ENCODE peak calls at places on chromosomes 2 and 18, in ten cellular contexts. L is NCI-H524; O is osteocyte; V is RCC 7860; N is stimulated activated CD4-positive, alpha-beta T cell treated with anti-CD3 and anti-CD28 coated beads, Interleukin-1b, Interleukin-23, amount 100 ng/mL, for 4 hours; W is effector memory CD8-positive, alpha-beta T cell; I is colonic mucosa; G is brain microvascular endothelial cell; Z is A549; T is CD4-positive, alpha-beta memory T cell. P is an unnamed sample.

GRCh38 chr2:55947759-55948158 is 24.2 kb upstream of the EFEMP1 start:
- DNase-seq in L (no peak), O (no peak), V (no peak), N (no peak), W (no peak), I (no peak), G (no peak), Z (no peak), T (no peak), P (no peak)

GRCh38 chr2:105005601-105006000 is 32.3 kb upstream of the MRPS9 start:
- DNase-seq in L (no peak), O (no peak), V (no peak), N (no peak), W (no peak), I (no peak), G (no peak), Z (no peak), T (no peak), P (no peak)

GRCh38 chr2:88733155-88733902 is 41.9 kb downstream of the RPIA start:
- DNase-seq in L (no peak), O (no peak), V (no peak), N (no peak), W (no peak), I (no peak), G (no peak), Z (no peak), T (no peak), P (no peak)

GRCh38 chr2:236981710-236982485 is 103.8 kb upstream of the COPS8 start:
- DNase-seq in L (no peak), O (peak), V (no peak), N (no peak), W (no peak), I (no peak), G (no peak), Z (no peak), T (no peak), P (no peak)

GRCh38 chr18:47262397-47263196 is 11.1 kb upstream of the SKOR2 start:
- DNase-seq in L (no peak), O (no peak), V (no peak), N (no peak), W (no peak), I (no peak), G (no peak), Z (no peak), T (no peak), P (no peak)

GRCh38 chr2:237139123-237139675 is 53.5 kb downstream of the COPS8 start:
- DNase-seq in L (no peak), O (peak), V (no peak), N (no peak), W (no peak), I (no peak), G (no peak), Z (no peak), T (no peak), P (no peak)

GRCh38 chr2:218711550-218711929 is 905 bp downstream of the TTLL4 start:
- DNase-seq in L (no peak), O (no peak), V (peak), N (no peak), W (no peak), I (no peak), G (no peak), Z (no peak), T (no peak), P (no peak)

GRCh38 chr2:66506265-66506664 is 71.3 kb downstream of the MEIS1 start:
- DNase-seq in L (no peak), O (no peak), V (no peak), N (no peak), W (no peak), I (no peak), G (no peak), Z (no peak), T (no peak), P (no peak)

GRCh38 chr2:172976076-172976579 is 99.5 kb upstream of the MAP3K20 start:
- DNase-seq in L (no peak), O (no peak), V (no peak), N (no peak), W (no peak), I (no peak), G (no peak), Z (no peak), T (no peak), P (no peak)

GRCh38 chr2:15895615-15896500 is 44.5 kb upstream of the MYCN start:
- DNase-seq in L (no peak), O (no peak), V (no peak), N (no peak), W (no peak), I (no peak), G (no peak), Z (no peak), T (no peak), P (no peak)

GRCh38 chr2:227818569-227819397 is 5.1 kb downstream of the CCL20 start:
- DNase-seq in L (no peak), O (no peak), V (no peak), N (no peak), W (no peak), I (peak), G (peak), Z (peak), T (no peak), P (no peak)

GRCh38 chr2:6372317-6372903 is 493.3 kb downstream of the CMPK2 start:
- DNase-seq in L (no peak), O (no peak), V (peak), N (no peak), W (no peak), I (peak), G (peak), Z (peak), T (no peak), P (peak)

GRCh38 chr18:76328145-76328544 is 166.9 kb downstream of the ZNF516 start:
- DNase-seq in L (no peak), O (no peak), V (no peak), N (no peak), W (no peak), I (no peak), G (no peak), Z (no peak), T (no peak), P (no peak)

GRCh38 chr2:96580771-96581170 is 44.2 kb downstream of the ARID5A start:
- DNase-seq in L (no peak), O (no peak), V (peak), N (no peak), W (no peak), I (no peak), G (no peak), Z (peak), T (no peak), P (no peak)

GRCh38 chr2:229445013-229445412 is 173.9 kb upstream of the PID1 start:
- DNase-seq in L (no peak), O (no peak), V (peak), N (no peak), W (no peak), I (no peak), G (peak), Z (peak), T (no peak), P (peak)

GRCh38 chr18:36850527-36851201 is 21.7 kb downstream of the KIAA1328 start:
- DNase-seq in L (no peak), O (no peak), V (peak), N (no peak), W (no peak), I (no peak), G (peak), Z (peak), T (no peak), P (peak)

GRCh38 chr2:230326453-230327417 is at the start of gene SP140L:
- DNase-seq in L (no peak), O (no peak), V (peak), N (peak), W (peak), I (peak), G (peak), Z (peak), T (peak), P (peak)

GRCh38 chr2:69547984-69548715 is 95.4 kb downstream of the AAK1 start:
- DNase-seq in L (no peak), O (no peak), V (no peak), N (no peak), W (no peak), I (no peak), G (no peak), Z (no peak), T (no peak), P (no peak)

GRCh38 chr2:222024934-222025890 is 273.6 kb downstream of the PAX3 start:
- DNase-seq in L (peak), O (no peak), V (peak), N (no peak), W (no peak), I (no peak), G (no peak), Z (peak), T (no peak), P (peak)

GRCh38 chr2:176125215-176126054 is 2.9 kb downstream of the HOXD9 start:
- DNase-seq in L (no peak), O (no peak), V (no peak), N (no peak), W (no peak), I (no peak), G (no peak), Z (no peak), T (no peak), P (no peak)

P was measured in smooth muscle cell of the brain vasculature.